ENCODE peak calls at places on chromosomes 13 and 19, in five cellular contexts. U is SJCRH30, K is aorta, L is hypothalamus, N is GM18507. C is an unnamed sample.

GRCh38 chr19:36213793-36214387 is 575 bp downstream of the ZNF565 start:
- DNase-seq in U (no peak), K (no peak), L (no peak), N (no peak), C (no peak)

GRCh38 chr19:1045247-1045603 is 5.3 kb downstream of the ABCA7 start:
- DNase-seq in U (peak; percentile 50), K (no peak), L (no peak), N (no peak), C (no peak)

GRCh38 chr19:18849838-18850400 is 18.2 kb downstream of the UPF1 start:
- DNase-seq in U (no peak), K (peak; percentile 64), L (no peak), N (peak; percentile 45), C (no peak)

GRCh38 chr19:30719189-30719990 is 347.2 kb downstream of the ZNF536 start:
- DNase-seq in U (peak; percentile 87), K (peak; percentile 81), L (peak; percentile 22), N (no peak), C (peak; percentile 16)

GRCh38 chr13:31124225-31124624 is 37.5 kb downstream of the HSPH1 start:
- DNase-seq in U (no peak), K (no peak), L (no peak), N (no peak), C (no peak)

GRCh38 chr13:96817336-96817941 is 176.8 kb downstream of the OXGR1 start:
- DNase-seq in U (peak; percentile 30), K (no peak), L (no peak), N (no peak), C (no peak)

GRCh38 chr19:42512743-42513304 is 15.5 kb downstream of the CEACAM1 start:
- DNase-seq in U (no peak), K (no peak), L (no peak), N (peak; percentile 38), C (no peak)

GRCh38 chr13:113273856-113274590 is 23.0 kb upstream of the LAMP1 start:
- DNase-seq in U (no peak), K (no peak), L (no peak), N (no peak), C (no peak)

GRCh38 chr19:1355258-1355973 is 28.3 kb upstream of the NDUFS7 start:
- DNase-seq in U (peak; percentile 82), K (no peak), L (peak; percentile 59), N (no peak), C (peak; percentile 64)

GRCh38 chr19:48807590-48808308 is 3.1 kb downstream of the BCAT2 start:
- DNase-seq in U (no peak), K (no peak), L (no peak), N (no peak), C (no peak)

GRCh38 chr13:37138169-37138568 is 32.7 kb upstream of the CSNK1A1L start:
- DNase-seq in U (peak; percentile 53), K (no peak), L (no peak), N (no peak), C (no peak)

GRCh38 chr19:41064974-41065569 is 23.2 kb upstream of the CYP2A13 start:
- DNase-seq in U (peak; percentile 31), K (no peak), L (no peak), N (no peak), C (no peak)

GRCh38 chr13:22198001-22198400 is 527.1 kb downstream of the FGF9 start:
- DNase-seq in U (no peak), K (no peak), L (no peak), N (no peak), C (no peak)

GRCh38 chr19:18023596-18024212 is 15.7 kb downstream of the ARRDC2 start:
- DNase-seq in U (no peak), K (peak; percentile 87), L (peak; percentile 36), N (no peak), C (peak; percentile 39)

C was measured in anterior cingulate cortex.